ENCODE peak calls at places on chromosomes 3 and 15, in five cellular contexts. V, P, J, Q and F are unnamed samples.

GRCh38 chr15:56533741-56534416 is 68.9 kb upstream of the MNS1 start:
- DNase-seq in P (no peak), Q (no peak), V (no peak), J (no peak), F (no peak)

GRCh38 chr3:157498374-157498773 is 4.8 kb downstream of the VEPH1 start:
- DNase-seq in J (no peak), P (no peak), Q (no peak), V (no peak), F (no peak)

GRCh38 chr3:59540241-59540640 is 490.4 kb upstream of the CFAP20DC start:
- DNase-seq in Q (no peak), J (no peak), P (no peak), V (no peak), F (no peak)

GRCh38 chr3:170802164-170803151 is 67.5 kb downstream of the RPL22L1 start:
- DNase-seq in V (no peak), P (no peak), J (no peak), Q (no peak), F (no peak)

GRCh38 chr3:172513488-172513887 is 9.7 kb downstream of the TNFSF10 start:
- DNase-seq in Q (no peak), V (no peak), P (no peak), J (no peak), F (no peak)

GRCh38 chr3:120350431-120350941 is 1.3 kb upstream of the LRRC58 start:
- DNase-seq in J (peak; percentile 33), V (peak; percentile 10), P (peak; percentile 50), Q (no peak), F (no peak)

GRCh38 chr3:195550723-195551122 is 7.6 kb upstream of the PPP1R2 start:
- DNase-seq in J (no peak), P (peak; percentile 76), Q (no peak), V (no peak), F (no peak)

GRCh38 chr3:109072208-109072607 is 45.7 kb downstream of the MORC1 start:
- DNase-seq in J (no peak), Q (no peak), P (no peak), V (no peak), F (no peak)

GRCh38 chr3:102192575-102192974 is 242.2 kb upstream of the ZPLD1 start:
- DNase-seq in J (no peak), Q (no peak), V (no peak), P (no peak), F (no peak)

GRCh38 chr3:155670320-155670719 is 74.6 kb downstream of the PLCH1 start:
- DNase-seq in J (no peak), P (no peak), Q (no peak), V (no peak), F (no peak)

GRCh38 chr15:32936283-32936918 is 218.6 kb downstream of the GREM1 start:
- DNase-seq in P (peak; percentile 16), V (no peak), J (peak; percentile 20), Q (no peak), F (no peak)

GRCh38 chr15:31080618-31081017 is 20.9 kb downstream of the TRPM1 start:
- DNase-seq in Q (no peak), P (no peak), J (peak; percentile 39), V (peak; percentile 41), F (peak; percentile 80)

GRCh38 chr3:197519801-197520211 is 36.0 kb downstream of the BDH1 start:
- DNase-seq in Q (no peak), J (peak; percentile 27), V (no peak), P (no peak), F (peak; percentile 62)

GRCh38 chr3:55619186-55619808 is 132.2 kb upstream of the WNT5A start:
- DNase-seq in J (no peak), P (no peak), V (no peak), Q (no peak), F (no peak)

DNA sequence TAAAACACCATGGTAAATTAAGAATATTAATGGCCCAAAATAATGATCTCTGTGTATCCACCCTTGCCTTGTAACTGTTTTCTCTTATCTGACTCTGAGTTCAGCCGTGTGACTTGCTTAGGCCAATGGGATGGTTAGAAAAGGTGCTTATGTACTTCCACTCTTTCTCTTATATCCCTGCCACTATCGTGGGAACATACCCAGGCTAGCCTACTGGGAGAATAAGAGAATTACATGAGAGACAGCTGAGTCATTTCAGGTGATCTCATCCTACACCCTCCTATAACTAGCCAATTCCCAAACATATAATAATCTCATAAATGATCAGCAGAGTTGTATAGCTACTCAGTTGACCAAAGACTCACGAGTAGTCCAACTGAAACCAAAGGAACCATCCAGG is 98.3 kb upstream of the ABI3BP start:
- DNase-seq in P (peak; percentile 5), J (no peak), V (no peak), Q (no peak), F (no peak)
- TF ChIP-seq CTCF in P (no peak), J (no peak), V (no peak), Q (no peak), F (no peak)

GRCh38 chr15:70017025-70017424 is 80.7 kb downstream of the TLE3 start:
- DNase-seq in Q (no peak), V (no peak), J (no peak), P (no peak), F (no peak)

GRCh38 chr15:70014311-70014707 is 83.4 kb downstream of the TLE3 start:
- DNase-seq in Q (no peak), J (no peak), P (no peak), V (no peak), F (no peak)

GRCh38 chr15:70016511-70016994 is 81.2 kb downstream of the TLE3 start:
- DNase-seq in J (no peak), P (no peak), Q (peak; percentile 82), V (no peak), F (no peak)

GRCh38 chr15:70013647-70014310 is 83.9 kb downstream of the TLE3 start:
- DNase-seq in P (no peak), Q (no peak), V (no peak), J (no peak), F (no peak)

GRCh38 chr15:70014860-70015490 is 82.7 kb downstream of the TLE3 start:
- DNase-seq in P (no peak), V (peak; percentile 35), Q (peak; percentile 93), J (no peak), F (no peak)
- TF ChIP-seq CTCF in P (no peak), V (no peak), Q (no peak), J (no peak), F (no peak)

GRCh38 chr3:185722920-185723319 is 101.9 kb downstream of the IGF2BP2 start:
- DNase-seq in V (no peak), Q (no peak), P (no peak), J (no peak), F (no peak)

GRCh38 chr3:185718736-185719456 is 105.9 kb downstream of the IGF2BP2 start:
- DNase-seq in P (no peak), V (no peak), J (no peak), Q (no peak), F (no peak)

GRCh38 chr3:185721970-185722369 is 102.9 kb downstream of the IGF2BP2 start:
- DNase-seq in Q (no peak), P (no peak), V (no peak), J (no peak), F (no peak)

GRCh38 chr3:185717627-185718330 is 107.1 kb downstream of the IGF2BP2 start:
- DNase-seq in V (no peak), P (peak; percentile 41), J (no peak), Q (no peak), F (no peak)

DNA sequence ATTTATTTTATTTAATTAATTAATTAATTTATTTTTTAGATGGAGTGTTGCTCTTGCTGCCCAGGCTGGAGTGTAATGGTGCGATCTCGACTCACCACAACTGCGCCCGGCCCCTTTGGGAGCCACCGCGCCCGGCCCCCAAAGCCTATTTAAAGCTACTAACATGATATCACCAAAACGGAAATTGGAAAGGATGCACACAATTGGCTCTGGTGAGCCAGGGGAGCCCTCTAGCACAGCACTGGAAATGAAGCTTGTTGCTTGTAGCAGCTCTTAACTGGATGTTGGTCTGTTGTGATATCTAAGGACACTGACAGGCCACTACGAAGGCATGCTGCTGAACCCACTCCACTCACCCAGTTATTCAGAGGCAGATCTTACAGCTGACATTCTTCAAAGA is 104.5 kb downstream of the IGF2BP2 start:
- DNase-seq in P (no peak), V (no peak), J (no peak), Q (no peak), F (no peak)
- TF ChIP-seq CTCF in P (no peak), V (no peak), J (no peak), Q (no peak), F (no peak)

DNA sequence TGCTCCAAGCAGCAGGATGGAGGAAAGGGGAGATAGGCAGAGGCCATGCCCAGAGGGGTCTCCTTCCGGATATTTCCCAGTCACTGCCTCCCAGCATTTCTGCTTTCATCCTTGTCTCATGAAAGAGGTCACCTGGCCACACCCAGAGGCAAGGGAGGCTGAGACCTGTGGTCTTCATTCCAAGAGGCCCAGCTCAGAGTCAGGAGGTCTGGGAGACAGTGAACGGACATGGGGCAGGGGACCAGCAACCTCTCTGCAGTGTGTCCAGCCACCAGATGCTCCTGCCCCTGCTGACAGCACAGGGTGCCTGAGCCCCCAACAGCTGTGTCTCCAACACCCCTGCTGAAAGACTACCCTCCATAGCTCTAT is 111.2 kb downstream of the CHSY1 start:
- DNase-seq in P (no peak), V (no peak), Q (no peak), J (no peak), F (no peak)
- TF ChIP-seq CTCF in P (no peak), V (no peak), Q (no peak), J (no peak), F (no peak)

GRCh38 chr15:90583471-90584252 is 53.9 kb downstream of the CRTC3 start:
- DNase-seq in P (no peak), V (no peak), Q (no peak), J (no peak), F (no peak)
- TF ChIP-seq CTCF in P (no peak), V (no peak), Q (no peak), J (no peak), F (no peak)

GRCh38 chr3:137039570-137039969 is 81.8 kb downstream of the IL20RB start:
- DNase-seq in P (no peak), Q (no peak), J (no peak), V (no peak), F (no peak)

GRCh38 chr3:137041251-137041650 is 83.5 kb downstream of the IL20RB start:
- DNase-seq in V (no peak), J (no peak), Q (no peak), P (no peak), F (no peak)

GRCh38 chr3:137032465-137033120 is 74.8 kb downstream of the IL20RB start:
- DNase-seq in Q (peak; percentile 13), J (peak; percentile 68), P (peak; percentile 51), V (peak; percentile 95), F (peak; percentile 99)

DNA sequence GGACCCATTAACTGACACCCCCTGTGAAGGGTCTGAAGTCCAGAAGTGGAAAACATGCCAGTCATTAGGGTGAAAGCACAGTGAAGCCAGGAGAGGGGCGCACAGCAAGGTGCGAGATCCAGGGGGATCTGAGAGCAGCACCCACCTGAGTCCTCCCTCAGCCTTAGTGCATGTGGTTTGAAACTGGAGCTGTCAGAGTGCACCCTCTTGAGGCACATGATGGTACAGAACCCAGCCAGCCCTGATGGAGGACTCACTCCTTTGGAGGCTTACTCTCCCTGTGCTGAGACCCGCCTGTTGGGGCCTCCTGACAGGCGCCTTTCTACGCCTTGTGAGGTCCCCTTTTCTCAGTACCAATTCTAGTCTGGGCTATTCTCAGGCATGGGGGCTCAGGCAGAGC is 77.8 kb downstream of the IL20RB start:
- DNase-seq in Q (no peak), P (peak; percentile 33), J (peak; percentile 28), V (no peak), F (no peak)
- TF ChIP-seq CTCF in Q (peak; percentile 47), P (peak; percentile 71), J (peak; percentile 18), V (no peak), F (peak; percentile 9)